ENCODE peak calls at places on chromosomes 16 and 17, in five cellular contexts. V is A549, F is SK-N-SH, H is sigmoid colon, T is K562. E is an unnamed sample.

GRCh38 chr16:88077328-88078108 is 126.3 kb downstream of the BANP start:
- DNase-seq in V (no peak), F (peak), H (peak), T (no peak), E (no peak)

GRCh38 chr17:58325976-58326468 is 2.6 kb downstream of the TSPOAP1 start:
- DNase-seq in V (no peak), F (peak), H (no peak), T (no peak), E (no peak)

GRCh38 chr17:9211133-9211765 is 189.9 kb downstream of the NTN1 start:
- DNase-seq in V (no peak), F (no peak), H (no peak), T (no peak), E (no peak)

GRCh38 chr16:60077791-60078280 is 1343.7 kb upstream of the GOT2 start:
- DNase-seq in V (no peak), F (no peak), H (no peak), T (no peak), E (no peak)

GRCh38 chr16:19879241-19879792 is 5.3 kb downstream of the GPRC5B start:
- DNase-seq in V (no peak), F (peak), H (no peak), T (no peak), E (no peak)

GRCh38 chr17:75428775-75429469 is 23.4 kb upstream of the GRB2 start:
- DNase-seq in V (peak), F (no peak), H (no peak), T (no peak), E (no peak)

GRCh38 chr17:61328351-61328750 is 71.3 kb upstream of the TBX2 start:
- DNase-seq in V (no peak), F (no peak), H (no peak), T (no peak), E (no peak)

GRCh38 chr17:37138726-37139125 is 190.0 kb downstream of the AATF start:
- DNase-seq in V (no peak), F (no peak), H (no peak), T (no peak), E (no peak)

GRCh38 chr16:87936375-87937230 is at the start of gene CA5A:
- DNase-seq in V (no peak), F (no peak), H (no peak), T (no peak), E (no peak)

GRCh38 chr16:27754788-27755690 is 205.1 kb downstream of the KATNIP start:
- DNase-seq in V (no peak), F (no peak), H (no peak), T (peak), E (no peak)
- TF ChIP-seq CTCF in V (no peak), F (no peak), H (no peak), T (peak), E (no peak)

GRCh38 chr16:81403208-81403600 is 41.4 kb upstream of the CMIP start:
- DNase-seq in V (no peak), F (no peak), H (no peak), T (no peak), E (no peak)

GRCh38 chr16:81403601-81404391 is 40.8 kb upstream of the CMIP start:
- DNase-seq in V (peak), F (peak), H (peak), T (peak), E (peak)

GRCh38 chr16:81408409-81408950 is 36.1 kb upstream of the CMIP start:
- DNase-seq in V (no peak), F (no peak), H (no peak), T (no peak), E (no peak)

GRCh38 chr16:81409016-81409556 is 35.5 kb upstream of the CMIP start:
- DNase-seq in V (no peak), F (no peak), H (no peak), T (no peak), E (no peak)

GRCh38 chr16:81405702-81406113 is 38.9 kb upstream of the CMIP start:
- DNase-seq in V (peak), F (no peak), H (peak), T (peak), E (no peak)
- TF ChIP-seq EP300 in V (peak), F (peak), H (no peak), T (no peak), E (no peak)

GRCh38 chr16:74031551-74031950 is 265.1 kb upstream of the PSMD7 start:
- DNase-seq in V (no peak), F (no peak), H (no peak), T (no peak), E (no peak)

GRCh38 chr16:74029122-74029805 is 267.4 kb upstream of the PSMD7 start:
- DNase-seq in V (no peak), F (no peak), H (no peak), T (no peak), E (no peak)

GRCh38 chr16:74035816-74036215 is 260.8 kb upstream of the PSMD7 start:
- DNase-seq in V (peak), F (peak), H (no peak), T (peak), E (no peak)

GRCh38 chr16:74030000-74030399 is 266.6 kb upstream of the PSMD7 start:
- DNase-seq in V (no peak), F (no peak), H (no peak), T (no peak), E (no peak)

GRCh38 chr16:74034862-74035261 is 261.8 kb upstream of the PSMD7 start:
- DNase-seq in V (peak), F (peak), H (no peak), T (peak), E (no peak)
- TF ChIP-seq CTCF in V (peak), F (peak), H (no peak), T (peak), E (no peak)

DNA sequence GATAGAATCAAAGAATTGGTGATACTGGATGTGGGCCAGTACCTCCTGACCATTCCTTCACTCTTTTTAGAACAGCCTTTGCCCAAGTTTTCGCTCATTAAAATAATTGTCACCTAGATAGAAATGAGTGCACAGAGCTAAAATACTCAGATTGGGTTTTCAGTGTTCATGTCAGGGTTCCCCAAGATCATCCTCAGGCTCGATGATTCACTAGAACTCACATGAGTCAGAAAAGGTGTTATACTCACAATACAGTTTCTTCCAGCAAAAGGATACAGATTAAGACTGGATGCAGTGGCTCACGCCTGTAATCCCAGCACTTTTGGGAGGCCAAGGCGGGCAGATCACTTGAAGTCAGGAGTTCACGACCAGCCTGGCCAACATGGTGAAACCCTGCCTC is 19.9 kb downstream of the ERCC4 start:
- DNase-seq in V (no peak), F (no peak), H (no peak), T (no peak), E (no peak)
- TF ChIP-seq EP300 in V (no peak), F (no peak), H (no peak), T (no peak), E (no peak)

DNA sequence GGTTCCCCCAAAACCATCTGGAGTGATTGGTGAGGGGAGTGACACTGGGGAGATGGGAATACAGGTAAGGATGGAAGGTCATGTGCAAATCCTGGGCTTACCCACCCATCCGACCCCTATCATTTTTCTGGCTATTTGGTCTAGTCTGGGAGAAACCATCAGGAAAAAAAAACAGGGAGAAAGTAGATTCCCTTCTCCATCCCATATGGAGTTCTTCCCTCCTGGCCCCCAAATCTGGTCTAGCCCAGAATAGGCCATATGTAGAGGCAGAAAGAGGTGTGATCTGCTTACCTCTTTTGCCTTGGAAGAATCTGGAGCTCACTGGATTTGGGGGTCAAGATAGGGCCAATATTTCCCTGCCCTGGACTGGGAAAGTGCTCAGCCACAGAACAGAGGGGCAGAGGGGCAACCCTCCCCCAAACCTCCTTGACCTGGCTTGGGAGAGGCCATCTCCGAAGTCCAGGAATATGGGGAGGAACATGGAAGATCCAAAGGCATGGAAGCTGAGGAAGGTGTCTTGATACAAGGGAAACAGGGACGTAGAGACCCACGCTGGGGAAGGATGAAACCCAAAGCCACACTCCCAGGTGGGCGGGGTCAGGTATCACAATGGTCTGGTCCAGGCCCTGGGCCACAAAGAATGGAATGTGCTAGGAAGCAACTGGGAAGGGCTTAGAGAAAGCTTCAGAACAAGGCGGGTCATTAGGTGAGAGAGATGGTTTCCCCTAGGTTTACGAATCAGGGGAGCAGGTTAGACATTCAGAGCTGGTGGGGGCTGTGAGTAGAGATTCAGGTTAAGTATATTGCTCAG is 16.2 kb downstream of the CHRNB1 start:
- DNase-seq in V (no peak), F (no peak), H (no peak), T (no peak), E (no peak)
- TF ChIP-seq CTCF in V (no peak), F (no peak), H (no peak), T (no peak), E (no peak)

DNA sequence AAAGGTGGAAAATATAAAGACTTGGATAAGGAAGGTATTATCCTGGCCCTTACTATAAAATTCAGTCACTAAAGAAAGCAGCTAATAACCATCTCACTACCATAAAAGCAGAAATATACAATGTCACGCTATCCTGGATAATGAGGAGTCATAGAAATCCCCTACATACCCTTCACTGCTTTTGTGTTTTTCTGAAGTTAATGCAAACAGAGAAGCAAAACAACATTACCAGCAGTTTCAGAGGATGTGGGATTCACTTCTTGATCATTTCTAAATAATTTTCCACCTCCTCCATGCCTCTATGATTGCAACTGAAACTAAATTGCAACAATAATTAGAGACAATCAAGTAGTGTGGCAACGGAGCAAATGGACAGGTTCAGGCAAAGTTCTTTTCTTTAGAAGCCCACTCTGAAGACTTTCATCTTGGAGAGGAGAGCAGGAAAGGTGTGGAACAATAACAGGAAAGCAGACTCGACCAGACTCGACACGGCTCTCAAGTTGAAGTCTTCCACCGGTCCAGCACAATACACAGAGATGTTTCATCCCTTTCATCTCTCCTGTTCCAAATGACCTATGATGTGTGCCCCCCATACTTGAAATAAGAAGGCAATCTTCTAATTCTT is 10.2 kb downstream of the CYTH1 start:
- DNase-seq in V (no peak), F (no peak), H (peak), T (no peak), E (no peak)
- TF ChIP-seq EP300 in V (no peak), F (no peak), H (no peak), T (no peak), E (no peak)

GRCh38 chr16:8631373-8631772 is 9.9 kb downstream of the METTL22 start:
- DNase-seq in V (no peak), F (no peak), H (no peak), T (no peak), E (no peak)

GRCh38 chr16:8631818-8632217 is 10.3 kb downstream of the METTL22 start:
- DNase-seq in V (no peak), F (no peak), H (no peak), T (no peak), E (no peak)

GRCh38 chr16:8639694-8640093 is 18.2 kb downstream of the METTL22 start:
- DNase-seq in V (no peak), F (no peak), H (no peak), T (no peak), E (no peak)

GRCh38 chr16:8632675-8633182 is 11.2 kb downstream of the METTL22 start:
- DNase-seq in V (no peak), F (no peak), H (peak), T (no peak), E (no peak)

GRCh38 chr16:8634991-8635736 is 13.7 kb downstream of the METTL22 start:
- DNase-seq in V (peak), F (peak), H (peak), T (peak), E (no peak)
- TF ChIP-seq CTCF in V (peak), F (peak), H (no peak), T (peak), E (no peak)

GRCh38 chr16:79897444-79898146 is 297.1 kb upstream of the MAF start:
- DNase-seq in V (no peak), F (no peak), H (no peak), T (no peak), E (peak)
- TF ChIP-seq EP300 in V (no peak), F (no peak), H (no peak), T (peak), E (no peak)

GRCh38 chr16:48681520-48681919 is 71.5 kb upstream of the N4BP1 start:
- DNase-seq in V (no peak), F (no peak), H (no peak), T (no peak), E (no peak)
- TF ChIP-seq CTCF in V (no peak), F (no peak), H (no peak), T (peak), E (no peak)

GRCh38 chr16:62967606-62968005 is 931.4 kb upstream of the CDH8 start:
- DNase-seq in V (no peak), F (no peak), H (no peak), T (no peak), E (no peak)

GRCh38 chr16:62966626-62967025 is 930.4 kb upstream of the CDH8 start:
- DNase-seq in V (no peak), F (no peak), H (no peak), T (no peak), E (no peak)

GRCh38 chr16:62965831-62966230 is 929.6 kb upstream of the CDH8 start:
- DNase-seq in V (no peak), F (no peak), H (no peak), T (no peak), E (no peak)

DNA sequence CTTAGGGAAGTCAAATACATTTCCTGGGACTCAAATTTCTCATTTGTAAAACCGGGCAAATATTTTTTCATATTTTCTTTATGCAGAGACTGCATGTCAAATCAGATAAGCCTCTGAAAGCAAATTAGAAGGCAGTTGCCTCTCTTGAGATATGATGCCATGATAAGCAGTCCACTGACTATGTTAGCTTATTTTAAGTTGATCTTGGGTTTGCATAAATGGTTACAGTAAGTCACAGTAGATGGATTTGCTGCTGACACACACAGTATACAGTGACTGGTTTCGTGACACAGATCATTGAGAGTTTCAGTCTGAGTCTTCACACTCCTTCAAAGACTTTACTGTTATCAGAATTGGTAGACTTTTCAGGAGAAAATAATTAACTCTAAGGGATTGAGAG is 927.6 kb upstream of the CDH8 start:
- DNase-seq in V (no peak), F (peak), H (no peak), T (no peak), E (no peak)
- TF ChIP-seq EP300 in V (no peak), F (no peak), H (no peak), T (no peak), E (no peak)

E was measured in ovary.